ENCODE peak calls at places on chromosomes 6 and 20, in four cellular contexts. R, M, V and A are unnamed samples.

GRCh38 chr6:161242113-161242512 is 31.7 kb downstream of the AGPAT4 start:
- DNase-seq in R (no peak), M (no peak), V (no peak), A (no peak)

GRCh38 chr20:43389231-43389630 is 68.5 kb upstream of the SRSF6 start:
- DNase-seq in R (no peak), M (no peak), V (no peak), A (no peak)

GRCh38 chr20:15639839-15640238 is 933.4 kb downstream of the KIF16B start:
- DNase-seq in R (no peak), M (no peak), V (no peak), A (no peak)

GRCh38 chr20:40462600-40462999 is 226.4 kb downstream of the MAFB start:
- DNase-seq in R (no peak), M (no peak), V (no peak), A (no peak)

GRCh38 chr20:38123021-38123587 is 42.0 kb downstream of the TGM2 start:
- DNase-seq in R (peak), M (peak), V (no peak), A (peak)

GRCh38 chr6:166300357-166300987 is 7.7 kb downstream of the PRR18 start:
- DNase-seq in R (no peak), M (no peak), V (no peak), A (no peak)

GRCh38 chr6:138586638-138587037 is 87.3 kb upstream of the NHSL1 start:
- DNase-seq in R (no peak), M (no peak), V (no peak), A (no peak)

GRCh38 chr6:18388252-18388651 is 1.1 kb downstream of the RNF144B start:
- DNase-seq in R (no peak), M (no peak), V (no peak), A (no peak)

GRCh38 chr6:320351-321157 is 28.3 kb downstream of the DUSP22 start:
- DNase-seq in R (no peak), M (no peak), V (no peak), A (no peak)

GRCh38 chr20:40663991-40664880 is 24.8 kb downstream of the MAFB start:
- DNase-seq in R (no peak), M (no peak), V (no peak), A (no peak)

DNA sequence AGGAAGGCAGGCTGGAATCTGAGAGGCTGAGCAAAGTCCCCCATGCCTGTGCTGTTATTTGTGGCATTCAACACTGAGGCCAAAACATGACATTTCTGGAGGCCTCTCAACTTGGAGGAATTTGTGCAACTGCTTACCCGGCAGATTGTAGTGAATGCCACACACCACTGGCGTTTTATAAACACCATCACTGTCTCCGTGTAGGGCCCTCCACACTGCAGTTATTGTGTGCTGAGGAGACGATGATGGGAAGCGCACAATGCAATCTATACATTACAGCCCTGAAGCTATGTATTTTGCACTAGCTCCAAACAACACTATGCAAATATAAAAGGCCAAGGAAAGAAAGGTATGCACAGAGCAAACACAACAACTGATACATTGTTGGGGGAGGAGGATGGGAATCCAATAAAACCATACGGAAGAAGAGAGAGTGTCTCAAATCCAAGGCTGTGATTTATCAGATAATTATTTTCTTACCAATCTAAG is 106.5 kb downstream of the SMLR1 start:
- DNase-seq in R (peak), M (no peak), V (no peak), A (peak)
- TF ChIP-seq CREB1 in R (peak), M (no peak), V (no peak), A (no peak)

DNA sequence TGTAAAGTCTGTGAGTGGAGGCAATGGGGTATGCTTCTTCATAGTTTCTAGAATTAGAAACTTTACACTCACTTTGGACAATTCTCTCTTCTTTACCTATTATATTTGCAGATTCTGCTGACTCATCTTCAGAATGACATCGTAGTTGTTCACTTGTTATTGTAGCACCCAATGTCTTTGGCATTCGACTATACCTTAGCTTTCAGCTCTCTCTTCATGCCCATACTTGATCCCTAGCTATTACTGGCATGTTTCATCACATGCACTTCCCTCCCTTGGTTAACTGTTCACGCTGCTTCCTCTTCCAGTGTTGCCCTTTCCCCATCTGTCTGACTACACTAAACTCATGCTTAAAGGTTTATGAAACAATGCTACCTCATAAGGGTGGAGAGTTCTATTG is 298.1 kb upstream of the TCF21 start:
- DNase-seq in R (no peak), M (no peak), V (no peak), A (no peak)
- TF ChIP-seq JUNB in R (no peak), M (no peak), V (no peak), A (no peak)

DNA sequence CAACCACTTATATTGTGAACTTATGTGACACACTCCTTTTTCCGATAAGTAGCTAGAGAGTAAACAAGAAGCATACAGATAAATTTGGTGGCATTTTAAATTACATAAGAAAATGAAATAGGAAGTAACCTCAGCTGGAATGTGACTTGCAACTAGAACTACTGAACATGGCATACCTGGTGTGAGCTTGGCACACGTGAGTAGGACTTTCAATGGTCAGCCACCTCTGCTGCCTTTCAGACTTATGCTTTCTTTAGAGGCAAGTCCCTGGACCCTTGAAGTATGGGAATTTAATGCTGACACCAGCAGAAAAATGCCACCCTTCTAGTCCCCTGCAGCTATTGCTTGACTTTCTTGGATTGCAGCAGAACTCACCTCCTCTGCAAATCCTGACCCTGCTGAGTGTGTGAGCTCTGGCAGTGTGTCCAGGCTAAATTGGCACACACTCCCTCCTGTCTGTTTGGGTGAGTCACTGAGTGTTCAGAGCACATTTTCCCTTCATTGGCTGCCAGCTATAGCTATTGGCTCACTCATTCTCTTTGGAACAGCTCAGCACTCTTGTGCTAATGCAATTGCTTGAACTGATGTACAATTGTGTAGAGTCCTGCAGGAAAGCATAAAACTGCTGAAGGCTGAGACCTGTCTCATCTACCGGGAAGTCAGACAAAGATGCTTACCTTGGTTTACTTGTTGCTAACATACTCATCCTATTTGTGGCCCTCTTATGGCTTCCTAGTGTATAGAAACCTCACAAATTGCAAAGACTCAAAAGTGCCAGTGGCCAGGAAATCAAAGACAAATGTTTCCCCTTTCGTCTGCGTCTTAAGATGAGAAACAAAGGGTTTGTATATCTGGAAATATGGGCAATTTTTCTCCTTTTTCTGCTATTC is 350.8 kb downstream of the BCKDHB start:
- DNase-seq in R (no peak), M (no peak), V (no peak), A (no peak)
- TF ChIP-seq CREB1 in R (no peak), M (no peak), V (no peak), A (no peak)

GRCh38 chr6:22025468-22026159 is 271.2 kb downstream of the PRL start:
- DNase-seq in R (no peak), M (peak), V (peak), A (peak)

GRCh38 chr6:22024973-22025467 is 271.8 kb downstream of the PRL start:
- DNase-seq in R (no peak), M (no peak), V (peak), A (no peak)

GRCh38 chr6:22027226-22027725 is 269.6 kb downstream of the PRL start:
- DNase-seq in R (no peak), M (no peak), V (no peak), A (no peak)

GRCh38 chr6:22028403-22028802 is 268.4 kb downstream of the PRL start:
- DNase-seq in R (no peak), M (no peak), V (no peak), A (no peak)

GRCh38 chr6:22026160-22026678 is 270.6 kb downstream of the PRL start:
- DNase-seq in R (no peak), M (no peak), V (no peak), A (no peak)
- TF ChIP-seq JUNB in R (no peak), M (no peak), V (no peak), A (no peak)

GRCh38 chr6:169969372-169970099 is 218.1 kb downstream of the ERMARD start:
- DNase-seq in R (no peak), M (no peak), V (no peak), A (no peak)
- TF ChIP-seq CREB1 in R (no peak), M (no peak), V (no peak), A (no peak)

DNA sequence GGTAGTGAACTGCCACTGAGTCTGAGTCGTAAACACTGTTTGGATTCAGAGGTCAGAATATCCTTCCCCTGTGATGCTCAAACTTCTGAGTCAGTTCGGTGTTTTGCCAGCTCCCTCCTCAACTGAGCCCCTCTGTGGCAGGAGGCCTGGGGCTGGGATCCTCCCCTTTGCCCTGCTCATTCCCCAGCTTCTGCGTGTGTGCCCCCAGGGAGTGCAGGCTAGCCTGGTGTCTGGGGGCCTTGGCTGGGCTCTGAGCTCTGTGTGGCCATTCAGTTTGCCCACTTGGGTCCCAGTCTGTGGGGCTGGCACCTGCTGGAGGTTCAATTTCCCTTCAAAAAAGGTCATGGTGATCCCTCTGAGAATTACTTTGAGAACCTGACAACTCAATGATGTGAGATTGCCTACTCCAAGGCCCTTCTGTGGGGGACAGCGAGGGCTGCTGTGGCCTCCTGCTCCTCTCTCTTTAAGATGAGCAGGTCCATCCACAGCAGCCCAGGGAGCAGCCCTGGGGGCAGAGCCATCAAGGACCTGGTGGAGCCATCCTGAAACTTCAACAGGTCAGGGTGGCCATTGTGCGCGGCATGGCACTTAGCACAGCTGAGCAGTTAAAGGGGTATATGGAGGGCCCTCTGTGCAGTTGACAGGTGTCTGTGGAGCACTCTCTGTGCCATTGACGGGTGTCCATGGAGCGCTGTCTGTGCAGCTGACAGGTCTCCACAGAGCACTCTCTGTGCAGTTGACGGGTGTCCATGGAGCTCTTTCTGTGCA is 147.3 kb downstream of the SYCP2 start:
- DNase-seq in R (no peak), M (no peak), V (no peak), A (no peak)
- TF ChIP-seq JUNB in R (no peak), M (no peak), V (no peak), A (no peak)

GRCh38 chr6:89887452-89888137 is 6.7 kb upstream of the GJA10 start:
- DNase-seq in R (no peak), M (no peak), V (no peak), A (peak)

GRCh38 chr6:89888138-89888514 is 6.1 kb upstream of the GJA10 start:
- DNase-seq in R (no peak), M (no peak), V (no peak), A (no peak)

GRCh38 chr6:89888871-89889270 is 5.4 kb upstream of the GJA10 start:
- DNase-seq in R (no peak), M (no peak), V (no peak), A (no peak)

DNA sequence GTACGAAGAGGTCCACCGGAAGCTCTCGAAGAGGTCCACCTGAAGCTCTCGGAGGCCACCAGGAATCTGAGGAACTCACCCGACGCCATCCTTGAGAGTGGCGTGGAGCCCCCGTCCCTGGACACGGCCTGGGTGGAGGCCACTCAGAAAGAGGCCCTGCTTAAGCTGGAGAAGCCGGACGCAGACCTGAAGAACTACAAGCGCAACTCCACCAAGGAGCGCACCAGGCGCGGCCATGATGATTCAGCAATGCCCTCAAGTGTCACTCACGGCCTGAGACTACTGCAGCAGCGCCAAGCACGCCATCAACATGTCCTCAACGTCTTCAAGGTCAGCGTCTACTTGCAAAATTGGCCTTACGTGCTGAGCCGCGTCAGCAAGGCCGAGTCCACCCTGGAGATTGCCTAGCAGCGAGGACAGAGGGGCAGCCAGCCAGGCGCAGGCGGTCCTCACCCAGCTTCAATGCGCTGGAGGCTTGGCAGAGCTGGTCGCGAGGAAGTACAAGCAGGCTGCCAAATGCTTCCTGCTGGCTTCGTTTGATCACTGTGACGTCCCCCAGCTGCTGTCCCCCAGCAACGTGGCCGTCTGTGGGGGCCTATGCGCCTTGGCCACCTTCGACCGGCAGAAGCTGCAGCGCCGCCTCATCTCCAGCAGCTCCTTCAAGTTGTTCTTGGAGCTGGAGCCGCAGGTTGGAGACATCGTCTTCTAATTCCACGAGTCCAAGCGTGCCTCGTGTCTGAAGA is 7.7 kb upstream of the GJA10 start:
- DNase-seq in R (no peak), M (no peak), V (no peak), A (no peak)
- TF ChIP-seq CREB1 in R (no peak), M (no peak), V (no peak), A (no peak)

DNA sequence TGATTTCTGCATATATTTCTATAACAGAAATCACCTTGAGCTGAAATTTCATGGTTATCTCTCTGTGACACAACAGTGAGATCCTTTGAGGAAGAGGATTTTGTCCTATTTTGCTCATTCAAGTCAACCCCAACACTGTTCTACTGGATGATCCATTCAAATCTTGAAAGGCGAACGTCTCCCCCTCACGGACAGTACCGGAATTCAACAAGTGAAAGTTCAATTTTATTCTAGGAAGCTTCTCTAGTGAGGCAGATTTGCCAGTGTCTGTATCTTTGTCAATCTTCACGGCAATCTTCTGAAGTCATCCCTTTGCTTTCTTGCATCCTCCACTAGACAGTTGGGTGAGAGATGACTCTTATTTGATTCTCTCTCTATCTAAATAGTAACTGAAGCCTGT is 91.7 kb upstream of the PDE7B start:
- DNase-seq in R (peak), M (no peak), V (no peak), A (peak)
- TF ChIP-seq JUNB in R (no peak), M (no peak), V (no peak), A (no peak)